ENCODE peak calls at places on chromosomes 3 and 15, in seven cellular contexts. B, P, G, I, R, U and Q are unnamed samples.

GRCh38 chr15:76460871-76461270 is 124.3 kb downstream of the ISL2 start:
- DNase-seq in P (no peak), I (no peak), G (no peak), U (no peak), B (no peak), R (no peak), Q (no peak)

GRCh38 chr3:119586707-119587317 is 7.5 kb downstream of the ADPRH start:
- DNase-seq in U (no peak), P (no peak), B (no peak), G (no peak), I (no peak), R (no peak), Q (no peak)

GRCh38 chr3:49734752-49735151 is 11.0 kb upstream of the GMPPB start:
- DNase-seq in R (no peak), U (no peak), P (no peak), B (no peak), G (no peak), I (no peak), Q (no peak)

GRCh38 chr3:139897759-139898158 is 37.2 kb upstream of the CLSTN2 start:
- DNase-seq in P (no peak), U (no peak), G (no peak), I (no peak), B (no peak), R (no peak), Q (no peak)

GRCh38 chr3:8238434-8238833 is 263.2 kb upstream of the LMCD1 start:
- DNase-seq in P (no peak), I (no peak), R (no peak), B (no peak), U (no peak), G (no peak), Q (no peak)

GRCh38 chr3:64019271-64019670 is 4.0 kb downstream of the PSMD6 start:
- DNase-seq in I (no peak), R (no peak), U (no peak), B (no peak), G (no peak), P (no peak), Q (no peak)

GRCh38 chr3:161264771-161265343 is 43.7 kb downstream of the NMD3 start:
- DNase-seq in G (no peak), P (no peak), R (no peak), B (no peak), I (no peak), U (no peak), Q (no peak)

GRCh38 chr3:37477713-37478487 is 303.5 kb upstream of the LRRFIP2 start:
- DNase-seq in I (no peak), B (no peak), G (no peak), U (no peak), R (no peak), P (no peak), Q (no peak)

GRCh38 chr3:158711886-158712285 is 20.4 kb downstream of the RARRES1 start:
- DNase-seq in I (no peak), R (no peak), B (no peak), G (peak; percentile 52), P (no peak), U (no peak), Q (peak; percentile 40)

GRCh38 chr3:74033366-74033765 is 408.6 kb upstream of the PDZRN3 start:
- DNase-seq in G (no peak), B (no peak), I (no peak), R (no peak), U (no peak), P (no peak), Q (no peak)